ENCODE peak calls at places on chromosomes 6 and 20, in five cellular contexts. S is CD4-positive, CD25-positive, alpha-beta regulatory T cell; I is Panc1; Q is small intestine; L is breast epithelium. U is an unnamed sample. For H3K4me1, the result is how much of the 10 kb centered on the place peaks cover.

GRCh38 chr20:35954907-35955251 is 577 bp upstream of the SCAND1 start:
- DNase-seq in S (peak), I (no peak), Q (no peak), L (no peak), U (peak)

GRCh38 chr20:58251979-58252591 is 23.6 kb upstream of the ANKRD60 start:
- DNase-seq in S (no peak), I (peak), Q (peak), L (no peak), U (no peak)

GRCh38 chr6:35258858-35259193 is 709 bp upstream of the ZNF76 start:
- DNase-seq in S (no peak), I (no peak), Q (no peak), L (no peak), U (peak)

GRCh38 chr6:43744490-43744889 is 25.5 kb upstream of the VEGFA start:
- DNase-seq in S (no peak), I (no peak), Q (no peak), L (no peak), U (no peak)

GRCh38 chr6:45537539-45537938 is 159.8 kb upstream of the SUPT3H start:
- DNase-seq in S (no peak), I (no peak), Q (no peak), L (no peak), U (no peak)

GRCh38 chr20:60512436-60512835 is 554.2 kb downstream of the CDH26 start:
- DNase-seq in S (no peak), I (no peak), Q (no peak), L (no peak), U (no peak)

GRCh38 chr6:33420493-33421343 is 853 bp downstream of the SYNGAP1 start:
- DNase-seq in S (no peak), I (no peak), Q (no peak), L (no peak), U (no peak)

GRCh38 chr20:44344723-44345122 is 7.9 kb downstream of the R3HDML start:
- DNase-seq in S (no peak), I (no peak), Q (no peak), L (no peak), U (no peak)

GRCh38 chr6:44925100-44925739 is 402.9 kb upstream of the RUNX2 start:
- DNase-seq in S (peak), I (no peak), Q (peak), L (no peak), U (no peak)

GRCh38 chr6:57254055-57254717 is 32.1 kb upstream of the RAB23 start:
- DNase-seq in S (no peak), I (no peak), Q (no peak), L (no peak), U (no peak)
- H3K27ac ChIP-seq in S (no peak), I (no peak), Q (no peak), L (no peak), U (no peak)

GRCh38 chr6:158789115-158789917 is 29.9 kb downstream of the EZR start:
- DNase-seq in S (no peak), I (no peak), Q (peak), L (no peak), U (peak)
- H3K4me1 ChIP-seq in S (half or more), I (under half), Q (under half), L (under half), U (under half)

DNA sequence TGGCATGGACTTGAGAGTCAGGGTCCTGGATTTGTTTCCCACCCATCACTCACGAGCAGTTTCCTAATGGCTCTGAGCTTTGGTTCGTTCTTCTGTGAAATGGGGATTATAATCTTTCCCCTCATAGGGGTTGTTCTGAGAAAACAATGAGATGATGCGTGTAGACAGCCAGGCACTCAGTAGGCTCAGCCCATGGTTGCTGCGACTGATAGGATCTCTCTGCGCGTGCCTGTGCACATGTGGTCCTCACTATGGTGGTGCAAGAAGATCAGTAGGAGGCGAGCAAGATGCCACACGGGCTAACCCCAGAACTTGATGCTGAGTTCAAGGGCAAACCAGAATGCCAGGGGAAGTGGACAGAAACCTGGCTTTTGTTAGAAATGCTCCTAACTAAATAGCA is 153.5 kb upstream of the KCNG1 start:
- DNase-seq in S (no peak), I (no peak), Q (no peak), L (no peak), U (no peak)
- H3K4me3 ChIP-seq in S (no peak), I (no peak), Q (no peak), L (no peak), U (no peak)

GRCh38 chr6:42451146-42451594 is 556 bp downstream of the TRERF1 start:
- DNase-seq in S (no peak), I (peak), Q (peak), L (no peak), U (peak)
- H3K27ac ChIP-seq in S (peak), I (peak), Q (no peak), L (no peak), U (peak)

GRCh38 chr6:56537223-56537770 is 105.4 kb downstream of the DST start:
- DNase-seq in S (no peak), I (no peak), Q (no peak), L (no peak), U (no peak)
- H3K4me1 ChIP-seq in S (under half), I (under half), Q (under half), L (under half), U (under half)

GRCh38 chr6:167267896-167268528 is 23.1 kb upstream of the UNC93A start:
- DNase-seq in S (no peak), I (no peak), Q (no peak), L (no peak), U (no peak)

GRCh38 chr6:167272156-167272555 is 19.0 kb upstream of the UNC93A start:
- DNase-seq in S (no peak), I (no peak), Q (peak), L (no peak), U (no peak)

GRCh38 chr6:167272618-167273379 is 18.3 kb upstream of the UNC93A start:
- DNase-seq in S (no peak), I (no peak), Q (peak), L (no peak), U (no peak)

GRCh38 chr6:167270499-167271307 is 20.4 kb upstream of the UNC93A start:
- DNase-seq in S (no peak), I (no peak), Q (peak), L (no peak), U (no peak)

DNA sequence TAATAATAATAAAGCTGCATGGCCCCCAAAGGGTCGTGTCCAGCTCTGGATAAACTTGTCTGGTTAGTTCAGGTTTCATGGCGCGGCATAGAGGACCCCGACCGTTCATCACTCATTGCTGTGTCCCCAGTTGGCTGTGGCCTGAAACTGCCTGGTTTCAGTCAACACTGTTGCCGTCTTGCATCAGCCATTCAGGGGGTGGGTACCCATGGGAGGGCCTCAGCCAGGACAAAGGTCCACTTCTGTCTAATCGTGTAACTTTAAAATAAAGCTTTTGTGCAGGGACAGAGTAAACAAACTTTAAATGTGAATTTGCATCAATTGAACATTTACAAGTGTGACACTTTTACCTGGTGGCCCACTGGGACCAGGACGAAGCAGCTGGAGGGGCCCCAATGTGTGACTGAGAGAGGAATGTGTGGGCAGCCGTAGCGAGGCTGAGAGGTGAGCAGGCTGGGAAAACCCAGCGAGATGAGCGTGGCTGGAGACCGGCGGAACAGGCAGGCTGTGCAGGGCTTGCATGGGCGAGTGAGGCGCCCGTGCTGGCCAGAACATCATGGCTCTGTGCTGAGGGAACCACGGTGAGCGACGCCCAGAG is 22.3 kb upstream of the UNC93A start:
- DNase-seq in S (no peak), I (no peak), Q (no peak), L (no peak), U (no peak)
- H3K4me3 ChIP-seq in S (no peak), I (no peak), Q (no peak), L (no peak), U (no peak)

GRCh38 chr6:155200012-155200411 is 63.8 kb upstream of the CLDN20 start:
- DNase-seq in S (no peak), I (no peak), Q (no peak), L (no peak), U (no peak)

GRCh38 chr6:155197947-155198346 is 65.9 kb upstream of the CLDN20 start:
- DNase-seq in S (no peak), I (no peak), Q (no peak), L (no peak), U (no peak)

GRCh38 chr6:155194399-155194798 is 69.4 kb upstream of the CLDN20 start:
- DNase-seq in S (no peak), I (no peak), Q (no peak), L (no peak), U (no peak)

GRCh38 chr6:155196891-155197290 is 66.9 kb upstream of the CLDN20 start:
- DNase-seq in S (no peak), I (no peak), Q (no peak), L (no peak), U (no peak)

GRCh38 chr6:155195903-155196302 is 67.9 kb upstream of the CLDN20 start:
- DNase-seq in S (no peak), I (no peak), Q (no peak), L (no peak), U (no peak)
- H3K27ac ChIP-seq in S (no peak), I (peak), Q (no peak), L (no peak), U (no peak)

DNA sequence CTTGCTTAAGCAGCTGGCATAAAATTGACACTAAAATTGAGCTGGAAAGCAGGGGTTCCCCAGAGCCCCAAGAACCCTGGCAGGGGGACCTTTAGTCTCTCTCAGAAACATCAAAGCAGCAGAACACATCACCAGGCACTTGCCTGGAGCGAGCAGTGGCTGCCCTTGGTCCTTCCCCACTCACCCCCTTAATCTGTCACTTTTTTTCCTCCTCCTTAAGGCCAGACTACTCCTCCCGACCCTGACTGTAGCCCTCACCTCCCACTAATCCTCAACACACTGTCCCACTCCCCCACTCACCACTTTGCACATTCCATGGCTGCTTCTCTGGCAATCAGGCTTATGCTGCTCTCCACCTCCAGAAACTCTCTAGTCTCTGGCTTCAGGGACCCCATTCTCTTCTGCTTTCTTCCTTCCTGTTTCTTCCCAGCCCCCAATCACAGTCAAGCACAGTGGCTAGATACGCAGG is 472 bp upstream of the ZKSCAN4 start:
- DNase-seq in S (no peak), I (no peak), Q (no peak), L (no peak), U (no peak)
- H3K4me1 ChIP-seq in S (under half), I (under half), Q (under half), L (under half), U (under half)

GRCh38 chr6:107116328-107116892 is 1.1 kb upstream of the BEND3 start:
- DNase-seq in S (no peak), I (no peak), Q (peak), L (no peak), U (peak)

GRCh38 chr6:107114872-107115694 is at the start of gene BEND3:
- DNase-seq in S (peak), I (no peak), Q (peak), L (no peak), U (peak)

GRCh38 chr6:107116923-107117417 is 1.7 kb upstream of the BEND3 start:
- DNase-seq in S (no peak), I (no peak), Q (no peak), L (no peak), U (no peak)

GRCh38 chr6:107114213-107114871 is 973 bp downstream of the BEND3 start:
- DNase-seq in S (peak), I (no peak), Q (peak), L (peak), U (peak)

DNA sequence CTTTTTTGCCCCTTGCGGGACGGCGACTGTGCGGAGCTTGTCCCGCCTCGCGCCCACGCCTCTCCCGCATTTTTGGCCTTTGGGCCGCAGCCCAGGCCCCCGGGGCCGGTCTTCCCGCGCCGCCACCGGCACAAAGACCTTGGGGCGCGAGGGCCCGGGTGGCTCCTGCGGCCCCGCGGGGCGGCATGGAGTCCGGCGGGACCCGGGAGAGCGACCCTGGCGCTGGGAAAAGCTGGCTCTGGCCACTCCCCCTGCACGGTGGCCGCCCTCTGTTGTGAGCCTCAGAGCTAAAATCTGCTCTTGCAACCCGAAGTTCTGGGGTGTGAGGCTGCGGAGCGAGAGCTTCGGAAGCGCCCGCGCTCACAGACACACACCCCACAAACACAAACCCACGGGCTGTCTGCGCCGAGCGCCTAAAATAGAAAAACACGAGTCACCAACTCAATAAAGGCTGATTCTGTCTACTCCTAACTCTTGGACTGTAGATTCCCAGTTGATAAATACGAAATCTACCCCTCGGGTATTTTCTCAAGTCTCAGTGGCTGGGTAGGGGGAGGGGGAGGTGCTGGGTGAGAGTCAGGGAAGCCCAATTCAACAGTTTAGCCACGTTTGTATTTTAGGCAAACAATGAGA is 496 bp upstream of the BEND3 start:
- DNase-seq in S (no peak), I (no peak), Q (peak), L (no peak), U (no peak)
- H3K4me3 ChIP-seq in S (peak), I (peak), Q (peak), L (peak), U (peak)

GRCh38 chr6:36953931-36954261 is 642 bp upstream of the PI16 start:
- DNase-seq in S (no peak), I (no peak), Q (no peak), L (no peak), U (no peak)
- H3K27ac ChIP-seq in S (peak), I (no peak), Q (no peak), L (no peak), U (no peak)

U was measured in CD8-positive, alpha-beta T cell.